ENCODE peak calls at places on chromosomes 3 and 15, in ten cellular contexts. C, N, H, F, J, Q, T, S, D and R are unnamed samples.

GRCh38 chr3:41026394-41027177 is 172.7 kb upstream of the CTNNB1 start:
- DNase-seq in C (no peak), D (peak; percentile 90), S (no peak), H (no peak), Q (peak; percentile 49), F (no peak), N (no peak), T (peak; percentile 24), J (no peak), R (no peak)

GRCh38 chr3:128218858-128219257 is 65.6 kb downstream of the EEFSEC start:
- DNase-seq in H (no peak), J (no peak), T (no peak), D (no peak), N (no peak), C (no peak), F (no peak), Q (no peak), S (no peak), R (no peak)

GRCh38 chr15:31345606-31346366 is 19.2 kb downstream of the KLF13 start:
- DNase-seq in Q (no peak), D (no peak), H (no peak), C (no peak), T (no peak), F (no peak), J (peak; percentile 51), N (no peak), S (no peak), R (no peak)

GRCh38 chr3:134326126-134326525 is 48.1 kb downstream of the AMOTL2 start:
- DNase-seq in H (no peak), Q (no peak), F (no peak), S (no peak), D (no peak), C (no peak), N (peak; percentile 35), J (no peak), T (no peak), R (no peak)

GRCh38 chr3:13420817-13421755 is 964 bp upstream of the NUP210 start:
- DNase-seq in D (no peak), N (no peak), C (no peak), Q (peak; percentile 74), J (peak; percentile 88), T (no peak), F (no peak), S (no peak), H (peak; percentile 80), R (no peak)

GRCh38 chr15:35548435-35548834 is 2.5 kb upstream of the DPH6 start:
- DNase-seq in S (no peak), F (no peak), H (no peak), J (no peak), Q (no peak), T (no peak), C (no peak), N (no peak), D (no peak), R (no peak)

GRCh38 chr3:191350389-191351090 is 20.2 kb upstream of the UTS2B start:
- DNase-seq in T (no peak), F (no peak), D (no peak), J (no peak), C (no peak), H (no peak), S (no peak), N (no peak), Q (no peak), R (no peak)

GRCh38 chr3:133667118-133667517 is 5.4 kb upstream of the TOPBP1 start:
- DNase-seq in F (no peak), N (no peak), Q (no peak), T (no peak), D (no peak), J (no peak), H (no peak), C (no peak), S (no peak), R (no peak)

GRCh38 chr3:14256561-14257342 is 78.1 kb downstream of the LSM3 start:
- DNase-seq in J (no peak), N (no peak), H (no peak), C (no peak), S (peak; percentile 19), F (no peak), T (peak; percentile 33), D (no peak), Q (no peak), R (no peak)

GRCh38 chr15:43795997-43796396 is 3.9 kb downstream of the SERF2 start:
- DNase-seq in N (no peak), D (no peak), S (no peak), J (no peak), T (no peak), Q (no peak), H (no peak), C (no peak), F (no peak), R (no peak)